ENCODE peak calls at places on chromosome X, in four cellular contexts. One of them, this sample, is unnamed. For H3K9me3 and H3K4me1, the result is how much of the 10 kb centered on the place peaks cover.

GRCh38 chrX:10360121-10360520 is 203.3 kb downstream of the CLCN4 start:
- DNase-seq in PC-3: no peak
- DNase-seq in SJCRH30: peak
- DNase-seq in pancreas: no peak
- DNase-seq in this sample: peak

GRCh38 chrX:74523870-74524735 is 90.3 kb downstream of the RLIM start:
- DNase-seq in PC-3: no peak
- DNase-seq in SJCRH30: no peak
- DNase-seq in pancreas: no peak
- DNase-seq in this sample: no peak

GRCh38 chrX:10119399-10119990 is 37.3 kb upstream of the CLCN4 start:
- DNase-seq in PC-3: peak
- DNase-seq in SJCRH30: peak
- DNase-seq in pancreas: peak
- DNase-seq in this sample: peak

GRCh38 chrX:34918091-34918736 is 24.4 kb upstream of the FAM47B start:
- DNase-seq in PC-3: peak
- DNase-seq in SJCRH30: no peak
- DNase-seq in pancreas: no peak
- DNase-seq in this sample: no peak

GRCh38 chrX:41734530-41734929 is 10.5 kb downstream of the GPR82 start:
- DNase-seq in PC-3: peak
- DNase-seq in SJCRH30: peak
- DNase-seq in pancreas: no peak
- DNase-seq in this sample: peak

GRCh38 chrX:71545364-71545763 is 12.5 kb downstream of the OGT start:
- DNase-seq in PC-3: no peak
- DNase-seq in SJCRH30: no peak
- DNase-seq in pancreas: no peak
- DNase-seq in this sample: no peak

GRCh38 chrX:47662144-47662657 is 3.2 kb upstream of the UXT start:
- DNase-seq in PC-3: peak
- DNase-seq in SJCRH30: no peak
- DNase-seq in pancreas: no peak
- DNase-seq in this sample: no peak

GRCh38 chrX:57586360-57586759 is 5.5 kb upstream of the ZXDB start:
- DNase-seq in PC-3: no peak
- DNase-seq in SJCRH30: no peak
- DNase-seq in pancreas: no peak
- DNase-seq in this sample: no peak

GRCh38 chrX:115719171-115719570 is 158.2 kb downstream of the PLS3 start:
- DNase-seq in PC-3: no peak
- DNase-seq in SJCRH30: no peak
- DNase-seq in pancreas: no peak
- DNase-seq in this sample: no peak

GRCh38 chrX:72554448-72555140 is 18.0 kb downstream of the HDAC8 start:
- DNase-seq in PC-3: peak
- DNase-seq in SJCRH30: peak
- DNase-seq in pancreas: no peak
- DNase-seq in this sample: peak

GRCh38 chrX:1933964-1934363 is 319.1 kb downstream of the ASMT start:
- DNase-seq in PC-3: no peak
- DNase-seq in SJCRH30: no peak
- DNase-seq in pancreas: no peak
- DNase-seq in this sample: no peak

GRCh38 chrX:131746491-131746968 is 202.7 kb downstream of the OR13H1 start:
- DNase-seq in PC-3: peak
- DNase-seq in SJCRH30: no peak
- DNase-seq in pancreas: no peak
- DNase-seq in this sample: peak

GRCh38 chrX:11881485-11882170 is 123.6 kb downstream of the MSL3 start:
- DNase-seq in PC-3: no peak
- DNase-seq in SJCRH30: no peak
- DNase-seq in pancreas: no peak
- DNase-seq in this sample: no peak

GRCh38 chrX:119880552-119881437 is 9.2 kb downstream of the NDUFA1 start:
- DNase-seq in PC-3: peak
- DNase-seq in SJCRH30: peak
- DNase-seq in pancreas: no peak
- DNase-seq in this sample: peak

GRCh38 chrX:131987252-131987651 is 35.9 kb upstream of the STK26 start:
- DNase-seq in PC-3: no peak
- DNase-seq in SJCRH30: no peak
- DNase-seq in pancreas: no peak
- DNase-seq in this sample: no peak

GRCh38 chrX:148662014-148662413 is 161.6 kb downstream of the AFF2 start:
- DNase-seq in PC-3: no peak
- DNase-seq in SJCRH30: no peak
- DNase-seq in pancreas: no peak
- DNase-seq in this sample: no peak
- H3K9me3 ChIP-seq in PC-3: under half
- H3K9me3 ChIP-seq in SJCRH30: under half
- H3K9me3 ChIP-seq in pancreas: under half
- H3K9me3 ChIP-seq in this sample: under half

GRCh38 chrX:21166302-21166982 is 207.8 kb upstream of the CNKSR2 start:
- DNase-seq in PC-3: peak
- DNase-seq in SJCRH30: no peak
- DNase-seq in pancreas: no peak
- DNase-seq in this sample: no peak
- H3K4me1 ChIP-seq in PC-3: under half
- H3K4me1 ChIP-seq in SJCRH30: under half
- H3K4me1 ChIP-seq in pancreas: under half
- H3K4me1 ChIP-seq in this sample: under half

DNA sequence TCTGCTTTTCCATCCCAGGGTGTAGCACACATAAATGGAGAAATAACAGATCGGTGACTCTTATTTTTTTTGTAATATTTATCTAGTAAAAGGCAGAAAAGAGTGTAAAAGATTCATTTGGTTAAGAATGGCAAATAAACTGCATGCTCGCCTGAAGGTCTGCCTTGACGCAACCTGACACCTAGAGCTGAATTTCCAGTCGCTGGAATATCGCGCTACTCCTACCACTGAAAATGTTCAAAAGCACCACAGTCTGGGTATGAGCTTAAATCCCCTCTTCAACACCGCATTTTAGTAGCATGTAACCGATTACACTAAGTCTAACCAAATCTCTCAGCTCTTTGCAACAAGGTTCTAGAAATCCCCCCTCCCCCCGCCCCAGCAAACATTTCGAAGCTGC is 1.6 kb downstream of the FGF13 start:
- DNase-seq in PC-3: no peak
- DNase-seq in SJCRH30: peak
- DNase-seq in pancreas: no peak
- DNase-seq in this sample: no peak
- H3K4me3 ChIP-seq in PC-3: no peak
- H3K4me3 ChIP-seq in SJCRH30: peak
- H3K4me3 ChIP-seq in pancreas: no peak
- H3K4me3 ChIP-seq in this sample: no peak

GRCh38 chrX:136816970-136817369 is 36.2 kb upstream of the ARHGEF6 start:
- DNase-seq in PC-3: peak
- DNase-seq in SJCRH30: no peak
- DNase-seq in pancreas: no peak
- DNase-seq in this sample: no peak

GRCh38 chrX:136806891-136807410 is 26.2 kb upstream of the ARHGEF6 start:
- DNase-seq in PC-3: no peak
- DNase-seq in SJCRH30: peak
- DNase-seq in pancreas: no peak
- DNase-seq in this sample: no peak

GRCh38 chrX:136810493-136810892 is 29.8 kb upstream of the ARHGEF6 start:
- DNase-seq in PC-3: no peak
- DNase-seq in SJCRH30: no peak
- DNase-seq in pancreas: no peak
- DNase-seq in this sample: no peak

GRCh38 chrX:136814847-136815634 is 34.3 kb upstream of the ARHGEF6 start:
- DNase-seq in PC-3: no peak
- DNase-seq in SJCRH30: no peak
- DNase-seq in pancreas: no peak
- DNase-seq in this sample: no peak

DNA sequence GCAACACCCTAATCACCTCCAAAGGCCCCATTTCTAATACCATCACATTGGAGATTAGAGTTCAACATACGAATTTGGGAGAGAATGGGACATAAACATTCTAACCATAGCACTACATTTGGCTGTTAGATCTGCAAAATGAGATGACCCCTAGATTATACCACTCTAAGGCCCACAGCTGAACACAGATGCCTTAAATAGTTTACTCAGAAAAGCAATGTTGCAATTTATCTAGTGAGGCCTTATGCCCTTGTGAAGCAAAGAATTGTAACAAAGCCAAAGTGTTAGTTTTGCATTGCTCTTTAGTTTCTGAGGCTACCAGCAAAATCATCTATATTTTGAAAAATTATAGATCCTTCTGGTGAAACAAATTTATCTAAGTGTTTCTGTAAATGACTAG is 31.6 kb upstream of the ARHGEF6 start:
- DNase-seq in PC-3: no peak
- DNase-seq in SJCRH30: no peak
- DNase-seq in pancreas: no peak
- DNase-seq in this sample: no peak
- H3K9me3 ChIP-seq in PC-3: under half
- H3K9me3 ChIP-seq in SJCRH30: under half
- H3K9me3 ChIP-seq in pancreas: under half
- H3K9me3 ChIP-seq in this sample: under half

DNA sequence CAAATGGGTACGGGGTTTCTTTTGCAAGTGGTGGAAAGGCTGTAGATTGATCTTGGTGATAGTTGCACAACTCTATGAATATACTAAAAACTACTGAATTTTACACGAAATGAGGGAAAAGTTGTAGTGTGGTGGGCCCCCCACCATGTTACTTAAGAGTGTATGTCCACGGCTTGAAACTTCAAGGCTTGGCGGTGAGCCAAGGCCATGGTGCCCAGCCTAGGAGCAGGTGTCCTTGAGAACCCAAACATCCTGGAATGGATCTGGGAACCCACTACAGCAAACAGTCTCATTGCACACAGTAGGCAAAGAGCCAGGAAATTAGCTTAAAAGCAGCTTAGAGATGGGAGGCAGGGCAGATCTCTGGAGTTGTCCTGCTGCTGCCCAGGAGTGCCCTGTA is 62.9 kb downstream of the BRCC3 start:
- DNase-seq in PC-3: no peak
- DNase-seq in SJCRH30: no peak
- DNase-seq in pancreas: no peak
- DNase-seq in this sample: no peak
- H3K4me1 ChIP-seq in PC-3: under half
- H3K4me1 ChIP-seq in SJCRH30: under half
- H3K4me1 ChIP-seq in pancreas: under half
- H3K4me1 ChIP-seq in this sample: under half

GRCh38 chrX:133305348-133305747 is 87.2 kb upstream of the TFDP3 start:
- DNase-seq in PC-3: no peak
- DNase-seq in SJCRH30: no peak
- DNase-seq in pancreas: no peak
- DNase-seq in this sample: no peak

GRCh38 chrX:133302775-133303445 is 84.8 kb upstream of the TFDP3 start:
- DNase-seq in PC-3: peak
- DNase-seq in SJCRH30: no peak
- DNase-seq in pancreas: no peak
- DNase-seq in this sample: no peak

GRCh38 chrX:133307637-133308485 is 89.7 kb upstream of the TFDP3 start:
- DNase-seq in PC-3: no peak
- DNase-seq in SJCRH30: no peak
- DNase-seq in pancreas: no peak
- DNase-seq in this sample: no peak

DNA sequence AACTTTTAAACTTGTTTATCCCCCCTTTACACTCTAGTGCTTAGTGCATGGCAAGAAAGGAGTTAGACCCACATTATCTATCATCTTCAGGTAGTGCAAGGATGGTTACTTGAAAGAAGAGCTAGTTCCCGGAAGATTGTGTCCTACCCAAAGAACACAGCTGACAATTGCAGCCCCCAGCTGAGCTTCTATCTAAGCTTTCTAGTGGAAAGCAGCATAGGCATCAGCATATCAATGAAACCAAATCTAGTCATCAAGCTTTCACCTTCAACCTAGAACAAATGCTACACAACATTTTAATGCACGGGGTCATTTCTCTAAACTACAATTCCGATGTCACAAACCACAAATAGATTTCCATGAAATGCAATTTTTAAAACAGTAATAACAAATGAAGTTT is 88.9 kb upstream of the TFDP3 start:
- DNase-seq in PC-3: no peak
- DNase-seq in SJCRH30: no peak
- DNase-seq in pancreas: no peak
- DNase-seq in this sample: no peak
- H3K4me3 ChIP-seq in PC-3: no peak
- H3K4me3 ChIP-seq in SJCRH30: no peak
- H3K4me3 ChIP-seq in pancreas: no peak
- H3K4me3 ChIP-seq in this sample: no peak

This sample was measured in BE2C.